ENCODE peak calls at places on chromosomes 4 and X, in four cellular contexts. B is right atrium auricular region, C is Peyer's patch, F is IMR-90. N is an unnamed sample. For H3K36me3, the result is how much of the 10 kb centered on the place peaks cover.

GRCh38 chr4:133000012-133000411 is 149.1 kb upstream of the PCDH10 start:
- DNase-seq in B (no peak), F (no peak), C (no peak), N (no peak)

GRCh38 chr4:53633608-53634007 is 42.3 kb upstream of the LNX1 start:
- DNase-seq in F (peak), C (no peak), B (peak), N (no peak)

GRCh38 chr4:75723117-75723801 is 1.1 kb upstream of the USO1 start:
- DNase-seq in F (peak), B (no peak), C (no peak), N (no peak)

GRCh38 chr4:176156656-176157055 is 38.7 kb downstream of the SPATA4 start:
- DNase-seq in F (no peak), B (no peak), C (no peak), N (no peak)

GRCh38 chr4:40183615-40184411 is 13.0 kb upstream of the RHOH start:
- DNase-seq in C (no peak), B (no peak), F (no peak), N (no peak)

GRCh38 chrX:119870626-119871131 is 854 bp downstream of the RNF113A start:
- DNase-seq in C (no peak), F (peak), B (no peak), N (no peak)

GRCh38 chr4:173821851-173822250 is 291.8 kb upstream of the HAND2 start:
- DNase-seq in B (no peak), F (no peak), C (no peak), N (no peak)

GRCh38 chr4:86482851-86483490 is 111.1 kb upstream of the PTPN13 start:
- DNase-seq in C (no peak), F (no peak), B (no peak), N (no peak)

GRCh38 chr4:41420576-41420975 is 117.4 kb upstream of the LIMCH1 start:
- DNase-seq in B (no peak), F (no peak), C (no peak), N (no peak)

GRCh38 chrX:39969826-39970569 is 127.8 kb downstream of the BCOR start:
- DNase-seq in C (no peak), F (no peak), B (no peak), N (no peak)

GRCh38 chr4:122898370-122899150 is 23.8 kb downstream of the NUDT6 start:
- DNase-seq in F (peak), C (no peak), B (no peak), N (no peak)

GRCh38 chrX:125709074-125709473 is 389.4 kb downstream of the TEX13C start:
- DNase-seq in B (no peak), F (no peak), C (no peak), N (no peak)

GRCh38 chr4:3290476-3290875 is 2.3 kb upstream of the RGS12 start:
- DNase-seq in B (no peak), F (no peak), C (no peak), N (peak)

GRCh38 chr4:81507530-81507929 is 35.8 kb upstream of the RASGEF1B start:
- DNase-seq in C (no peak), F (no peak), B (no peak), N (no peak)

GRCh38 chrX:77442728-77443127 is 4.5 kb upstream of the FGF16 start:
- DNase-seq in C (no peak), F (peak), B (no peak), N (no peak)

GRCh38 chr4:84499065-84499982 is at the start of gene NKX6-1:
- DNase-seq in F (peak), B (no peak), C (peak), N (no peak)

GRCh38 chr4:101027721-101028120 is 319.6 kb downstream of the PPP3CA start:
- DNase-seq in F (no peak), B (no peak), C (no peak), N (no peak)

GRCh38 chr4:145881991-145882390 is 56.6 kb downstream of the ZNF827 start:
- DNase-seq in C (peak), B (no peak), F (no peak), N (peak)

GRCh38 chr4:126735294-126736132 is 897.2 kb upstream of the INTU start:
- DNase-seq in F (no peak), C (no peak), B (no peak), N (no peak)

GRCh38 chr4:163748474-163748873 is 254.0 kb downstream of the TMA16 start:
- DNase-seq in C (no peak), B (no peak), F (peak), N (peak)

GRCh38 chrX:103477496-103477895 is 41.8 kb downstream of the RAB40A start:
- DNase-seq in F (peak), B (no peak), C (no peak), N (no peak)

GRCh38 chr4:175109933-175110332 is 191.8 kb downstream of the ADAM29 start:
- DNase-seq in C (no peak), F (no peak), B (no peak), N (no peak)

GRCh38 chr4:153209410-153209809 is 5.2 kb downstream of the TRIM2 start:
- DNase-seq in C (no peak), F (no peak), B (no peak), N (no peak)

DNA sequence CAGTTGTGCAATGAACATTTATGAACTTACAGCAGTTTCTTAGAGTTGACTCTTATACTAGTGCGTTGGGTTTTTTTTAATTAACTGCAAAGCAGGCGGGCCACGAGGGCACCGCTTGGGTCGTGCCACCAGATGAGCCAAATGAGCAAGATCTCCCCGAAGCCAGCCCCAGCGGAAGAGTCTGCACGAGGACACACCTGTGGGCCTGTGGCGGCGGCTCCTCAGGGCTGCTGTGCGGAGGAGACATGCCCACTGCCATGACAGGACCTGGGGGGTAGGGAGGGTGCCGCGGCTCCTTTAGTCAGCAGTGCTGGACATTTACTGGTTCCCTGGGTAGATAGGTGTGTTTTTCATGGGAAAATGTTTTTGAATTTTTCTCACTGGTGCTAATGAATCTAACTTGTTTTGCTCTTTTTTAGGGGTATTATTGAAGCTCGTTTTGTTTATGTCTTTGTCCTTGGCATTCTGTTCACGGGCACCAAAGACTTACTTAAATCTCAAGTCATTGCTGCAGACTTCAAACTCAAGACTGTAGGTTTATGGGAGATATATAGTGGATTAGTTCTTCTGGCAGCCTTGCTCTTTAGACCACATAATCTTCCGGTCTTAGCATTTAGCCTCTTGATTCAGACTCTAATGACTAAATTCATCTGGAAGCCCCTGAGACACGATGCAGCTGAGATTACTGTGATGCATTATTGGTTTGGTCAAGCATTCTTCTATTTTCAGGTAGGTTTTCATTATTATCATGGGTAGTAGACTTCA is 31.2 kb downstream of the PIGG start:
- DNase-seq in B (no peak), F (no peak), C (no peak), N (no peak)
- H3K36me3 ChIP-seq in B (half or more), F (half or more), C (under half), N (under half)

GRCh38 chr4:128904821-128905220 is 95.3 kb downstream of the JADE1 start:
- DNase-seq in B (no peak), F (no peak), C (no peak), N (no peak)
- TF ChIP-seq CTCF in B (no peak), F (no peak), C (no peak), N (no peak)

GRCh38 chrX:137566746-137567473 is 983 bp downstream of the ZIC3 start:
- DNase-seq in F (no peak), B (no peak), C (no peak), N (no peak)

GRCh38 chrX:137568741-137569469 is 3.0 kb downstream of the ZIC3 start:
- DNase-seq in F (no peak), B (no peak), C (no peak), N (no peak)

GRCh38 chrX:137569470-137569891 is 3.6 kb downstream of the ZIC3 start:
- DNase-seq in F (no peak), B (no peak), C (no peak), N (no peak)

GRCh38 chrX:137565921-137566745 is at the start of gene ZIC3:
- DNase-seq in F (no peak), C (no peak), B (no peak), N (peak)

DNA sequence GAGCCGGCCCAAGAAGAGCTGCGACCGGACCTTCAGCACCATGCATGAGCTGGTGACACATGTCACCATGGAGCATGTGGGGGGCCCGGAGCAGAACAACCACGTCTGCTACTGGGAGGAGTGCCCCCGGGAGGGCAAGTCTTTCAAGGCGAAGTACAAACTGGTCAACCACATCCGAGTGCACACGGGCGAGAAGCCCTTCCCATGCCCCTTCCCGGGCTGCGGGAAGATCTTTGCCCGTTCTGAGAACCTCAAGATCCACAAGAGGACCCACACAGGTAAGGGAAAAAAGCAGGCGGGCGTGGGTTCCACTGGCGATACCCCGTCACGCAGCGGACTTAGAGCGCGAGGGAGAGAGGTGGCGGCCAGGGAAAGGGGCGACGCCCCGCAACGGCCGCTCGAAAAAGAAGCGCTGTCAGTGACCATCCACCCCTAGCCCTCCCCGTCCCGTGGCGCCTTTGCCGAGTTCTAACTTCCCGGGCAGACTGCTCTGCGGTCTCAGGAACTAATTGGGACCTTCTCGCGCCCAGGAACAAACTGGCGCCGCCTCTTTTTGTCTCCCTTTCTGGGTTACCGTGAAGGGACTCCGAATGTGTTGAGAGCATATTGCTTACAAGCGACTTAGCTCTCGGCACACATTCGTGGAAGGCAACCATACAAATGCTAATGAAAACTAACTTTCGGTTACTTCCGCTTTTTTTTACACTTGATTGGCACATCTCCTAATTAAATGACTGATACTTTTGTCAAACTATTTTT is 1.7 kb downstream of the ZIC3 start:
- DNase-seq in F (no peak), B (no peak), C (no peak), N (no peak)
- H3K4me3 ChIP-seq in F (no peak), B (no peak), C (no peak), N (no peak)

GRCh38 chrX:356385-357034 is 30.2 kb downstream of the PPP2R3B start:
- DNase-seq in F (peak), C (no peak), B (no peak), N (peak)
- H3K36me3 ChIP-seq in F (under half), C (under half), B (under half), N (under half)

DNA sequence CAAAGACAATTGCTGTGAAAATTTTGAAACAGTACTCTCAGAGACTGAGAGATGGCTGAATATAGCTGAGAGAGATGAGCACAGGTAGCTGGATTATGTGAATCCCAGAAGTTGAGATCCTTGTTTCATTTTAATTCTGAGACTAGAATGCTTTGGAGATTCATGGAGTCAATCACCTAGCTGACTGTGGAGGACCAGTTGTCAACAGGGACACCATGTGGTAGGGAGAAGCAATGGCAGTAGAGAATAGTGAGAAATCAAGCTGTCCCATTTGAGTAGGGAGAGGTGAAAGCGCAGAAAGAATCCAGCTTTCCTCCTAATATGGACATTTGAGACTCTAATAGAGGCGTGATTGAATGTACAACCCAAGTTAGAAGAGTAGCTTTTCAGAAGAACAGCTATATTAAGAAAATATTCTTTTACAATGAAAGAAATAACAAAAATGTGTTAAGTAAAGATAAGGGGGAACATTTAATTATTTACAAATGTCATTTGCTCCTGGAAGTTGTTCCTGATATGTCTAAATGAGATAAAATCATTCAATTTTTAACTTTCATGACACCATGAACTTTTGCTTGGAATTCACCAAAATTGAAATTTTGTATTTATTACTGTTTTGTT is 30.3 kb upstream of the GLRB start:
- DNase-seq in F (peak), B (no peak), C (no peak), N (no peak)
- TF ChIP-seq CTCF in F (peak), B (peak), C (peak), N (peak)

GRCh38 chr4:139686988-139687387 is 21.4 kb downstream of the MGST2 start:
- DNase-seq in B (no peak), C (no peak), F (no peak), N (no peak)
- H3K4me3 ChIP-seq in B (no peak), C (no peak), F (no peak), N (no peak)

GRCh38 chr4:118284169-118284568 is 68.6 kb downstream of the PRSS12 start:
- DNase-seq in B (no peak), C (no peak), F (peak), N (no peak)

GRCh38 chr4:118280501-118281218 is 72.1 kb downstream of the PRSS12 start:
- DNase-seq in C (peak), F (peak), B (no peak), N (peak)

GRCh38 chr4:118281611-118282442 is 71.0 kb downstream of the PRSS12 start:
- DNase-seq in F (peak), B (no peak), C (peak), N (no peak)

GRCh38 chr4:118279920-118280432 is 72.8 kb downstream of the PRSS12 start:
- DNase-seq in C (no peak), B (no peak), F (no peak), N (no peak)

DNA sequence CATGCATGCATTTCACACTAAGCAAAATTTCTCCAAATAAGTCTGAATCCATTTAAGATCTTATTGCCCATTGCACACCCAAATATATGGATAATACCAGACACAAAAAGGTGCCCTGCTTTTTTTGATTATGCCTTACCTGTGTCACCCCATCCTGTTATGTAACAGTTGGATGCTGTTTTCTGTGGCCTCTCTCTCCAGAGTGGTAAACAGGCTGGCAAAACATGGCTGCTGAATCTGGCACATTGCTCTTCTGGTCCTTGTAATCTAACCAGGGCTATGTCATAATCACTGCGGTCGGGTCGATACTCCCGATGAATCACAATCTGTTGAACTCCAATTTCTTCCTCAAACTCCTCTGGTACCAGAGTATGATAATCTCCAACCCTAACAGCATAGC is 70.1 kb downstream of the PRSS12 start:
- DNase-seq in F (peak), C (no peak), B (no peak), N (no peak)
- H3K36me3 ChIP-seq in F (under half), C (under half), B (under half), N (under half)

GRCh38 chrX:45843518-45843917 is 642.8 kb upstream of the DIPK2B start:
- DNase-seq in C (no peak), F (no peak), B (no peak), N (no peak)
- TF ChIP-seq CTCF in C (no peak), F (peak), B (no peak), N (no peak)

GRCh38 chr4:147730333-147730732 is 1.6 kb upstream of the ARHGAP10 start:
- DNase-seq in C (no peak), B (no peak), F (no peak), N (no peak)
- H3K4me3 ChIP-seq in C (no peak), B (no peak), F (no peak), N (no peak)

N was measured in left lung.